ENCODE peak calls at places on chromosomes 12 and 14, in nine cellular contexts. O is aorta; X is foreskin fibroblast; C is effector memory CD4-positive, alpha-beta T cell; R is stomach; W is astrocyte of the spinal cord; G is OCI-LY7; J is fibroblast of the aortic adventitia; K is IMR-90. Z is an unnamed sample.

GRCh38 chr12:65464930-65465329 is 186.4 kb downstream of the MSRB3 start:
- DNase-seq in O (no peak), X (peak; percentile 88), C (no peak), R (no peak), W (peak; percentile 93), G (no peak), J (peak; percentile 93), K (peak; percentile 96), Z (no peak)

GRCh38 chr14:61889914-61890351 is 127.7 kb downstream of the SNAPC1 start:
- DNase-seq in O (no peak), X (no peak), C (no peak), R (no peak), W (no peak), G (peak; percentile 73), J (no peak), K (no peak), Z (no peak)

GRCh38 chr12:116559080-116559329 is 176 bp upstream of the MAP1LC3B2 start:
- DNase-seq in O (no peak), X (no peak), C (no peak), R (no peak), W (no peak), G (peak; percentile 87), J (no peak), K (no peak), Z (no peak)

GRCh38 chr12:87828384-87828973 is 200.7 kb downstream of the C12orf50 start:
- DNase-seq in O (no peak), X (no peak), C (no peak), R (no peak), W (no peak), G (no peak), J (no peak), K (no peak), Z (no peak)

GRCh38 chr14:74865156-74865555 is 10.8 kb downstream of the PROX2 start:
- DNase-seq in O (no peak), X (no peak), C (no peak), R (no peak), W (peak; percentile 29), G (no peak), J (no peak), K (no peak), Z (no peak)

GRCh38 chr14:89186850-89187376 is 230.1 kb downstream of the FOXN3 start:
- DNase-seq in O (peak; percentile 65), X (no peak), C (no peak), R (no peak), W (no peak), G (no peak), J (no peak), K (peak; percentile 16), Z (no peak)

GRCh38 chr14:23555882-23556699 is at the start of gene THTPA:
- DNase-seq in O (peak; percentile 96), X (peak; percentile 87), C (peak; percentile 82), R (peak; percentile 94), W (peak; percentile 91), G (peak; percentile 93), J (peak; percentile 83), K (peak; percentile 83), Z (peak; percentile 94)

GRCh38 chr14:100746326-100746725 is 19.6 kb downstream of the DLK1 start:
- DNase-seq in O (no peak), X (no peak), C (no peak), R (no peak), W (no peak), G (no peak), J (no peak), K (no peak), Z (no peak)

GRCh38 chr12:126385785-126386184 is 1320.5 kb downstream of the AACS start:
- DNase-seq in O (no peak), X (peak; percentile 20), C (no peak), R (no peak), W (peak; percentile 28), G (no peak), J (peak; percentile 94), K (no peak), Z (no peak)

GRCh38 chr12:126389961-126390360 is 1324.7 kb downstream of the AACS start:
- DNase-seq in O (no peak), X (no peak), C (no peak), R (no peak), W (no peak), G (no peak), J (no peak), K (no peak), Z (no peak)

GRCh38 chr12:126389215-126389841 is 1324.1 kb downstream of the AACS start:
- DNase-seq in O (no peak), X (peak; percentile 18), C (no peak), R (no peak), W (peak; percentile 75), G (no peak), J (peak; percentile 87), K (no peak), Z (no peak)

DNA sequence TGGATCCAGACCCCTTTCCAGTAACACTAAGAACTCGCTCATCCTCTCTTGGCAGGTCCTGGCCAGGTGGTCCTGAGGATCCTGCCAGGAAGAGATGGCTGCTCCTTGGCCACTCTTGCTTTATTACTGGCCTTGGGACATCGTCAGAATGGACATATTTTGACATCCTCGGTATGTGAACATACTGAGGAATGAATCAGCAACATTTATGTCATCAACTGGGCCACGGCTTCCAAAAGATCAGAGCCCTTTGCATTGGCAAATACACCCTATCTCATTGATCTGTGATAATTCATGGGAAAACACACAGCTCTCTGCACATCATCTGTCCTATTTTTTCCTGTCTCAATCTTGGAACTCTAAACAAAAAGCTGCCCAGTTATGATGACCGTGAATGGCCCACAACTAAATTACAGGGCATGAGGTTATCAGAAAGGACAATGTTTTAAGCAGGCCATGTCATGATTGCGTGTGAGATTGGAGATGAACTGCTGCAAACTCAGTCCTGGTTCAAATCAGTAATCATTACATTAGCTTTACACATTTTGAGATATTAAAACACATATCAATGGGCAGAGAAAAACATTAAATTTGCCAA is 1325.8 kb downstream of the AACS start:
- DNase-seq in O (no peak), X (no peak), C (no peak), R (no peak), W (no peak), G (no peak), J (peak; percentile 46), K (no peak), Z (no peak)
- H3K4me3 ChIP-seq in O (no peak overlapping the region), X (no peak overlapping the region), C (no peak overlapping the region), R (no peak overlapping the region), W (no peak overlapping the region), G (no peak overlapping the region), J (no peak overlapping the region), K (no peak overlapping the region), Z (no peak overlapping the region)

GRCh38 chr14:67457782-67458181 is 30.7 kb downstream of the TMEM229B start:
- DNase-seq in O (no peak), X (peak; percentile 8), C (no peak), R (peak; percentile 31), W (no peak), G (no peak), J (no peak), K (no peak), Z (no peak)

GRCh38 chr14:67464856-67465255 is 23.7 kb downstream of the TMEM229B start:
- DNase-seq in O (no peak), X (no peak), C (no peak), R (no peak), W (no peak), G (no peak), J (no peak), K (no peak), Z (no peak)

GRCh38 chr14:67464377-67464776 is 24.1 kb downstream of the TMEM229B start:
- DNase-seq in O (no peak), X (no peak), C (no peak), R (no peak), W (no peak), G (no peak), J (no peak), K (no peak), Z (no peak)

GRCh38 chr14:67459336-67459735 is 29.2 kb downstream of the TMEM229B start:
- DNase-seq in O (no peak), X (no peak), C (no peak), R (no peak), W (no peak), G (no peak), J (no peak), K (no peak), Z (no peak)

DNA sequence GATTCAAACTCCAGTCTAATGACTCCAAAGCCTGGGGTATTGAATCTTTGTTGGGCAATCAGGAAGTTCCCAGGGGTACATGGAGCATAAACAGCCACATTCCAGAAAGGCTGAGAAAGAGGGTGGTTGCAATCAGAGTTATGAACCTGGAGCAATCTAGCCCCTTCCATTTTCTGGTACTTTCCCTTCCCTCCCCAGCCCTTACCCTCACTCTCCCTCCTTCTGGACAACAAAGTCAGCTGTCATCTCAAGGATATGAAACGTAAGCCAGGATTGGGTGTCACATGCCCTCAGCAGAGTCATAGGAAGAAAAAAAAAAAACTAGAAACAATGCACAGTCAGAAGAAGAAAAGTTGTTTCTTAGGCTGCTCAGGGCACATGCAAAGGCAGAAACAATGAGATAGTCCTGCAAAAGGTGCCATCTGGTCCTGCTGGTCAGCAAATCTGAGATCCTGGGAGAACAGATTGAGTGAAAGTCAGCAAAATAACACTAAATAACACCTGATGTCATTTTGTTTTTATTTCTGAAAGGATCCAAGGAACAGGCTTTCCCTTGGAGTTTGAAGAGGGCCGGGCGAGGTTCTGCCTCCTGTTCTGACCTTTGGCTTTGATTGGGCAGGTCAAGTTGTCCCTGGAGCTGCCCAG is 27.1 kb downstream of the TMEM229B start:
- DNase-seq in O (no peak), X (peak; percentile 2), C (no peak), R (no peak), W (no peak), G (no peak), J (peak; percentile 60), K (peak; percentile 27), Z (no peak)
- H3K4me3 ChIP-seq in O (no peak overlapping the region), X (no peak overlapping the region), C (no peak overlapping the region), R (no peak overlapping the region), W (no peak overlapping the region), G (no peak overlapping the region), J (no peak overlapping the region), K (no peak overlapping the region), Z (no peak overlapping the region)

GRCh38 chr12:75823475-75823874 is 208.1 kb downstream of the PHLDA1 start:
- DNase-seq in O (no peak), X (no peak), C (no peak), R (no peak), W (peak; percentile 58), G (no peak), J (no peak), K (no peak), Z (no peak)

GRCh38 chr12:75819512-75819911 is 212.1 kb downstream of the PHLDA1 start:
- DNase-seq in O (no peak), X (no peak), C (no peak), R (no peak), W (no peak), G (no peak), J (no peak), K (no peak), Z (no peak)

GRCh38 chr12:75816892-75817291 is 214.7 kb downstream of the PHLDA1 start:
- DNase-seq in O (no peak), X (peak; percentile 85), C (no peak), R (no peak), W (peak; percentile 60), G (peak; percentile 43), J (peak; percentile 74), K (peak; percentile 79), Z (no peak)

GRCh38 chr12:75818863-75819262 is 212.7 kb downstream of the PHLDA1 start:
- DNase-seq in O (no peak), X (no peak), C (no peak), R (no peak), W (no peak), G (no peak), J (peak; percentile 39), K (peak; percentile 55), Z (no peak)

GRCh38 chr12:75820848-75821578 is 210.6 kb downstream of the PHLDA1 start:
- DNase-seq in O (peak; percentile 76), X (peak; percentile 61), C (no peak), R (no peak), W (peak; percentile 90), G (no peak), J (peak; percentile 98), K (peak; percentile 97), Z (no peak)
- H3K4me3 ChIP-seq in O (no peak overlapping the region), X (no peak overlapping the region), C (no peak overlapping the region), R (no peak overlapping the region), W (no peak overlapping the region), G (no peak overlapping the region), J (peak overlapping the region; percentile 16), K (no peak overlapping the region), Z (no peak overlapping the region)

GRCh38 chr12:119578112-119578511 is 15.5 kb upstream of the TMEM233 start:
- DNase-seq in O (no peak), X (no peak), C (no peak), R (no peak), W (peak; percentile 17), G (no peak), J (peak; percentile 67), K (no peak), Z (no peak)
- H3K4me3 ChIP-seq in O (no peak overlapping the region), X (no peak overlapping the region), C (no peak overlapping the region), R (no peak overlapping the region), W (no peak overlapping the region), G (no peak overlapping the region), J (no peak overlapping the region), K (no peak overlapping the region), Z (no peak overlapping the region)

Z was measured in Caco-2.